ENCODE peak calls at places on chromosome 1, in nine cellular contexts. E is Panc1, B is MCF 10A, W is cardiac fibroblast, N is breast epithelium, V is HFFc6, H is omental fat pad, J is coronary artery, Y is fibroblast of pulmonary artery. O is an unnamed sample.

GRCh38 chr1:9331016-9331415 is 38.3 kb downstream of the SPSB1 start:
- DNase-seq in E (no peak), N (no peak), W (no peak), J (no peak), H (no peak), Y (no peak), B (no peak), V (no peak), O (no peak)

GRCh38 chr1:19203440-19203839 is 6.6 kb downstream of the UBR4 start:
- DNase-seq in E (peak), B (peak), V (peak), W (peak), Y (peak), J (no peak), H (no peak), N (peak), O (no peak)

GRCh38 chr1:168653567-168653966 is 75.4 kb downstream of the DPT start:
- DNase-seq in V (no peak), J (no peak), N (no peak), H (no peak), W (peak), Y (no peak), B (peak), E (no peak), O (no peak)

GRCh38 chr1:28927442-28928305 is 13.3 kb downstream of the EPB41 start:
- DNase-seq in N (no peak), E (no peak), V (no peak), B (no peak), Y (peak), J (no peak), W (peak), H (no peak), O (no peak)

GRCh38 chr1:101025680-101026393 is at the start of gene DPH5:
- DNase-seq in W (peak), E (peak), H (peak), B (peak), N (peak), V (peak), Y (peak), J (peak), O (peak)

GRCh38 chr1:177334276-177334675 is 163.5 kb downstream of the BRINP2 start:
- DNase-seq in J (no peak), W (peak), B (no peak), N (no peak), V (no peak), E (no peak), Y (no peak), H (no peak), O (no peak)

GRCh38 chr1:162672678-162673259 is 40.5 kb downstream of the DDR2 start:
- DNase-seq in J (no peak), W (no peak), V (no peak), Y (no peak), N (no peak), B (no peak), H (no peak), E (no peak), O (no peak)

GRCh38 chr1:205286335-205286950 is 35.1 kb downstream of the NUAK2 start:
- DNase-seq in B (no peak), W (peak), N (no peak), E (no peak), H (no peak), V (peak), Y (no peak), J (no peak), O (no peak)

GRCh38 chr1:1230656-1231399 is 973 bp downstream of the SDF4 start:
- DNase-seq in E (no peak), J (no peak), Y (peak), B (peak), N (no peak), W (peak), V (peak), H (no peak), O (no peak)

GRCh38 chr1:236489710-236490377 is 33.9 kb upstream of the LGALS8 start:
- DNase-seq in W (peak), E (peak), H (no peak), V (peak), N (no peak), J (no peak), Y (peak), B (peak), O (no peak)

GRCh38 chr1:180188103-180188506 is 33.4 kb downstream of the QSOX1 start:
- DNase-seq in N (no peak), J (no peak), H (no peak), E (peak), B (peak), Y (peak), W (peak), V (peak), O (peak)

GRCh38 chr1:242240691-242241090 is 241.8 kb upstream of the MAP1LC3C start:
- DNase-seq in V (no peak), Y (no peak), W (no peak), E (no peak), N (no peak), H (no peak), J (no peak), B (no peak), O (no peak)

GRCh38 chr1:201562659-201563405 is 23.9 kb downstream of the NAV1 start:
- DNase-seq in N (no peak), W (peak), Y (peak), B (peak), J (peak), E (no peak), H (no peak), V (peak), O (no peak)

GRCh38 chr1:240282061-240282830 is 190.6 kb downstream of the FMN2 start:
- DNase-seq in B (peak), H (no peak), E (no peak), W (peak), J (no peak), N (no peak), V (no peak), Y (no peak), O (no peak)

GRCh38 chr1:90821793-90822359 is 104.8 kb upstream of the BARHL2 start:
- DNase-seq in Y (no peak), H (no peak), W (no peak), N (no peak), J (no peak), V (no peak), E (no peak), B (peak), O (no peak)

GRCh38 chr1:229408458-229409037 is 25.3 kb downstream of the ACTA1 start:
- DNase-seq in Y (no peak), B (no peak), J (no peak), E (no peak), N (no peak), W (no peak), V (peak), H (no peak), O (peak)

GRCh38 chr1:20069932-20070331 is at the start of gene PLA2G5:
- DNase-seq in Y (peak), B (no peak), H (no peak), W (peak), V (no peak), J (peak), N (no peak), E (no peak), O (no peak)

GRCh38 chr1:54372978-54373377 is 33.2 kb downstream of the SSBP3 start:
- DNase-seq in B (no peak), N (no peak), E (no peak), Y (no peak), V (no peak), W (no peak), H (no peak), J (no peak), O (no peak)

GRCh38 chr1:54377040-54377691 is 29.0 kb downstream of the SSBP3 start:
- DNase-seq in N (no peak), J (no peak), V (peak), W (no peak), E (no peak), H (no peak), Y (no peak), B (no peak), O (no peak)

GRCh38 chr1:54374766-54375165 is 31.4 kb downstream of the SSBP3 start:
- DNase-seq in N (no peak), B (no peak), Y (no peak), W (no peak), J (no peak), E (no peak), H (no peak), V (no peak), O (no peak)

GRCh38 chr1:54376085-54377039 is 29.8 kb downstream of the SSBP3 start:
- DNase-seq in H (no peak), B (no peak), J (no peak), V (no peak), N (no peak), Y (no peak), W (no peak), E (no peak), O (no peak)

DNA sequence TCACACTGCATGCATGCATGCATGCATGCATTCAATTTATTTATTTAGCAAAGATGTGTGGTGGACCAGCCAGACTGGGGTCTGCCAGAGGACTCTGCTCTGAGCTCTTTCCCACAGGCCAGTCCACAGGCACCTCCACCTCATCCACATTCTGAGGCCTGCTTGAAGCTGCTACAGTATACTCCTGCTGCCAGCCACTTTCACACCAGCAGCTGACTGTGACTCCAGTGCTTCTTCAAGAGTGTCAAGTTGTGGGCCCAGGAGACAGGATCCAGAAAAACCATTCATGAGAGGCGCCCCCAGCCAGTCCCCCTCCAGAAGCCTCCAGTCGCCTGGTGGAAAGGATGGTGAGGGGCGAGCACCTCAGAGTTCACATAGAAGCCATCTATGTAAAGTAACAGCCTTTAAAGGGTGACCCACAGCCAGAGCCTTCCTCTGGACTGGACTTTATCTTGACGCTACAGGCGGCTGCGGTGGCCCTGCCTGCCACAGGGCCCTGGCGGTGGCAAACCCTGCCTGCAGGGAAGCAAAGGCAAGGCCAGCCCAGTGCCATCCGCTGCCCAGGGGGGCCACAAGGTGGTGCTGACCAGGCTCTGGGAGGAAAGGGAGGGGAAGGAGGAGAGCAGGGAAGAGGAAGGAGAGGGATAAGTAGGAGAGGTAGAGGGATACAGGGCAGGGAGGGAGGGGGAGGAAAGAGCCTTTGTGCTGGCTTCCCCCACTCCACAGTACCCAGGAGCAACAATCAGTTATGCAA is 30.7 kb downstream of the SSBP3 start:
- DNase-seq in E (no peak), B (no peak), V (no peak), Y (no peak), J (no peak), N (no peak), W (no peak), H (no peak), O (no peak)
- TF ChIP-seq CTCF in E (no peak), B (no peak), V (peak), Y (no peak), J (no peak), N (no peak), W (no peak), H (no peak), O (no peak)

DNA sequence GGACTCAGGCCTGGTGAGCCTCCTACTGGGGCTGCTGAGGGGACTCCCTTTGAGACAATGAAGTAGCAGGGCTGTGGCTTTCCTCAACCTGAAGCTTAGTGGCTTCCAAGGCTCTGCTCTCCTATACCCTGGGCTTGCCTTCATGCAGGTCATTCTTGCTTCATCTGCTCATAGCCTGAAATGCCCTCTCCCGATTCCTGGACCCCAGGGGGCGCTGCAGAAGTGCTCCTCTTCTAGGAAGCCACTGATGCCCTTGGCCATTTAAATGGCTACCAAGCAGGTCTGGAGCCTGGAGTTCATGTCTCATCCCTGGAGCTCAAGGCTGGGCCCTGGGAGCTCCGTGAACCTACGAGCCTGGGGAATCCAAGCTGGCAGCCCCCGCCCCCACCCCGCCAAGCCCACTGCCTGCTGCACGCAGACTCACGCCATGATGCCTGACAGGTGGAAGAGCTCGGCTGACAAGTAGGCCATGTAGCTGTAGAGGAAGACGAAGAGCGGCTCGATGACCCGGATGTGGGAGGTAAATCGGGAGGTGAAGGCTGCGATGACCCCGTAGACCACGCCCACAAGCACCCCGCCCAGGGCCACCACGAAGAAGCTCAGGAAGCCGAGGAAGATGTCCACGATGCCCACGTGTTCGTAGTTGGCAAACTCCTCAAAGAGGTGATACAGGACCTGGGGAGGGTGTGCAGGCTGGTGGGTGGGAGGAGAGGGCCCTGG is 45.7 kb downstream of the SLC9A1 start:
- DNase-seq in W (peak), V (peak), N (no peak), B (peak), H (no peak), J (no peak), Y (no peak), E (no peak), O (peak)
- TF ChIP-seq CTCF in W (peak), V (peak), N (no peak), B (no peak), H (no peak), J (no peak), Y (peak), E (peak), O (no peak)

DNA sequence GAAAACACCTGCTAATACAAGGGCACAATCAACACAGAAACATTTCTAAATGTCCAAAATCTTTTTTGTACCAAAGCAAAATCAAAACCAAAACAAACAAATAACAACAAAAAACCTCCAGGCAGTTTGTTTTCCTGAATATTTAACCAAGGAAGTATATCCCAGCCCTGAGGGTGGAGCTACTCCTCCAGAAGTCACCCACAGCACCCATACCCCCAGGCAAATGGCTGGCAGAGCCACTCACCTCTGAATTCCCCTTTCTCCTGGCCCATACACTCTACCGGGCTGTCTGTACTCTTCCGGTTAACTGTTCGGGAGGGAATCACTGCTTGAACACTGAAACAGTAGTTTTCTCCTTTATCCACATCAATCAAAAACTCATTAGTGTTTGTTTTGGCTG is 9.5 kb downstream of the F3 start:
- DNase-seq in E (no peak), V (no peak), N (no peak), H (no peak), Y (no peak), J (no peak), W (no peak), B (peak), O (no peak)
- TF ChIP-seq CTCF in E (no peak), V (peak), N (no peak), H (no peak), Y (peak), J (no peak), W (no peak), B (peak), O (no peak)

GRCh38 chr1:41646186-41646585 is 161.7 kb upstream of the EDN2 start:
- DNase-seq in Y (no peak), B (no peak), W (no peak), N (no peak), V (no peak), E (no peak), H (no peak), J (peak), O (no peak)
- TF ChIP-seq CTCF in Y (no peak), B (no peak), W (no peak), N (no peak), V (no peak), E (no peak), H (no peak), J (no peak), O (no peak)

DNA sequence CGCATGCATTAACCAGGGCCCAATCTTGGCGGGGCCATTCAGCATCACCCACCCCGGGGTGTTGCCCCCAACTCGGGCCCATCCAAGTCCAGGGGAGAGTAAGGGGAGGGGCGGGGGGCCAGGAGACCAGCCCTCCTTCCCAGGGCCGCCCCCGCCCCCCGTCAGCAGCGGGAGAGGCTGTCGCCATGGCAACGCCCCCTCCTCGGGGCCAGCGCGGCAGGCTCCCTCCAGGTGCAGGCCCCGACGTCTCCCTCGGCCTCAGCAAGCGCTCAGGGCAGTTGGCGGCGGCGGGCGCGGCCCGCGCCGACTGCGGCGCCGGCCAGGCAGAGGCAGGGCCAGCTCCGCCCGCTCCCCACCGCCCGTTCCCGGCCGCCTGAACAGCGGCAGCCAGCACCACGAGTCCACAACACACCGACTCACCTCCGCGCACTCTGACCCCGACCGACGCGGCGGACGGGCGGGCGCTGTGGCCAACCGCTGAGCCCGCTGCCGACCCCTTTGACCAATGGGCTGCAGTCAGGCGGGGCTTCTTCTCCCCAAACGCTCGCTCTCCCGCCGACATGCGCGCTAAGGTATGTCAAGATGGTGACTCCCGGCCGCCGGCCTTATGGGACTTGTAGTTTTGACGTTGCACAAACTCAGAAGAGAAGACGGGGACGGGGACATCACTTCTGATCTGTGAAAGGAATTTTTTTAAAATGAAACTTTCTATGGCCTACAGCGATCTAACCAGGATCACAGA is at the start of gene ERI3:
- DNase-seq in J (peak), H (peak), B (peak), W (peak), Y (peak), E (peak), V (peak), N (peak), O (peak)
- TF ChIP-seq CTCF in J (no peak), H (no peak), B (no peak), W (no peak), Y (no peak), E (no peak), V (no peak), N (no peak), O (no peak)

DNA sequence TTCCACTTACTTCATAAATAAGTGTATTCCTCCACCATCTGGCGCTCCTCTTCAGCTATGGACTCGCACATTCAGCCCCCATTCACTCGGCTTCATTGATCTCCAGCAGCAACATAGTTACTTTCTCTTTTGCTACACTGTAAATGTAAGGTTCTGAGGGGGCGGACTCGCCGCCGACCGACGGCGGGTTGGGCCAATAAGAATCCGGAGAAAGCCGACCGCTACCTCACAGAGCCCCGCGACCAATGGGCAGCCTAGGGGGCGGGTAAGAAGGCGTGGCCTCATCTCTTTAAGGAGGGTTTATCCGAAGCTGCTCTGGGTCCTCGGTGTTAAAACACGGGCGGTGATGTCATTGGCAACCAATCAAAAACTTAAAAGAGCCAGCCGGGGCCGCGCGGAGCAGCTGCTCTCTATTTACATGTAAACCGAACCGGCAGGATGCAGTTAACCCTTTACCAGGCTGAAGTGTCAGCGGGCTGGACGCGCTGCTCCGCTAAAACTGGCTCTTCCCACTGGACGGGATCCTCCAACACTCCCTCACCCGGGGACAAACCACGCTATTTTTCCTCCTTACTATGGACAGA is at the start of gene DUSP10:
- DNase-seq in J (peak), E (peak), V (peak), N (peak), W (peak), Y (peak), B (peak), H (peak), O (peak)
- TF ChIP-seq CTCF in J (no peak), E (no peak), V (no peak), N (no peak), W (no peak), Y (peak), B (no peak), H (no peak), O (no peak)

GRCh38 chr1:145858238-145858936 is 494 bp downstream of the PIAS3 start:
- DNase-seq in N (peak), J (peak), B (peak), E (no peak), V (no peak), W (peak), H (no peak), Y (peak), O (peak)
- TF ChIP-seq CTCF in N (no peak), J (no peak), B (no peak), E (no peak), V (no peak), W (no peak), H (no peak), Y (no peak), O (no peak)

O was measured in glutamatergic neuron.